ENCODE peak calls at places on chromosome 17, in four cellular contexts. S, E, I and P are unnamed samples.

GRCh38 chr17:80877829-80878303 is 113.8 kb upstream of the CHMP6 start:
- DNase-seq in E (no peak), S (no peak), I (no peak), P (no peak)

GRCh38 chr17:57989011-57989345 is 924 bp upstream of the VEZF1 start:
- DNase-seq in I (peak; percentile 50), S (no peak), E (no peak), P (no peak)

GRCh38 chr17:60926466-60927183 is 249.0 kb downstream of the BCAS3 start:
- DNase-seq in E (no peak), I (no peak), S (no peak), P (no peak)

GRCh38 chr17:79811036-79811887 is 14.4 kb upstream of the CBX8 start:
- DNase-seq in S (no peak), I (no peak), E (peak; percentile 46), P (no peak)

GRCh38 chr17:47744168-47745036 is 11.4 kb downstream of the TBX21 start:
- DNase-seq in S (no peak), E (no peak), I (no peak), P (no peak)

GRCh38 chr17:41680426-41681040 is 8.2 kb upstream of the EIF1 start:
- DNase-seq in I (no peak), E (no peak), S (no peak), P (no peak)

GRCh38 chr17:50198026-50198669 is 3.3 kb downstream of the COL1A1 start:
- DNase-seq in E (peak; percentile 59), S (peak; percentile 19), I (peak; percentile 74), P (peak; percentile 23)

GRCh38 chr17:37103191-37103590 is 154.4 kb downstream of the AATF start:
- DNase-seq in I (no peak), S (no peak), E (no peak), P (no peak)

GRCh38 chr17:77423589-77424451 is 283.1 kb downstream of the SEC14L1 start:
- DNase-seq in S (no peak), E (no peak), I (peak; percentile 96), P (no peak)

GRCh38 chr17:31499771-31500554 is 108.5 kb downstream of the RAB11FIP4 start:
- DNase-seq in I (no peak), E (no peak), S (no peak), P (no peak)

GRCh38 chr17:70050192-70050591 is 24.8 kb upstream of the KCNJ16 start:
- DNase-seq in I (no peak), S (no peak), E (no peak), P (no peak)

GRCh38 chr17:66351701-66352100 is 49.3 kb downstream of the PRKCA start:
- DNase-seq in S (no peak), I (no peak), E (no peak), P (no peak)

GRCh38 chr17:31566992-31567373 is 175.5 kb downstream of the RAB11FIP4 start:
- DNase-seq in E (no peak), S (no peak), I (no peak), P (no peak)

GRCh38 chr17:55386931-55387330 is 34.7 kb downstream of the MMD start:
- DNase-seq in I (no peak), E (no peak), S (no peak), P (no peak)

GRCh38 chr17:78929908-78930775 is 5.0 kb upstream of the TIMP2 start:
- DNase-seq in E (no peak), I (peak; percentile 61), S (no peak), P (no peak)